ENCODE peak calls at places on chromosomes 12 and 14, in eight cellular contexts. One of them, this sample, is unnamed.
A peak's percentile ranks its signal among the peaks of the same experiment; 100 is the strongest.

GRCh38 chr12:23947395-23947794 is 2.1 kb downstream of the SOX5 start:
- DNase-seq in GM12878: no peak
- DNase-seq in AG04450: no peak
- DNase-seq in dorsolateral prefrontal cortex: no peak
- DNase-seq in hepatocyte: no peak
- DNase-seq in stomach: no peak
- DNase-seq in mucosa of descending colon: no peak
- DNase-seq in lower lobe of right lung: no peak
- DNase-seq in this sample: no peak

GRCh38 chr12:95642583-95642982 is 91.3 kb upstream of the USP44 start:
- DNase-seq in AG04450: no peak
- DNase-seq in lower lobe of right lung: no peak
- DNase-seq in GM12878: no peak
- DNase-seq in dorsolateral prefrontal cortex: no peak
- DNase-seq in mucosa of descending colon: no peak
- DNase-seq in hepatocyte: no peak
- DNase-seq in stomach: no peak
- DNase-seq in this sample: no peak

GRCh38 chr12:101992091-101992490 is 69.7 kb downstream of the WASHC3 start:
- DNase-seq in stomach: no peak
- DNase-seq in hepatocyte: no peak
- DNase-seq in GM12878: no peak
- DNase-seq in mucosa of descending colon: no peak
- DNase-seq in dorsolateral prefrontal cortex: no peak
- DNase-seq in AG04450: no peak
- DNase-seq in lower lobe of right lung: no peak
- DNase-seq in this sample: no peak

GRCh38 chr12:125861299-125862281 is 796.4 kb downstream of the AACS start:
- DNase-seq in dorsolateral prefrontal cortex: no peak
- DNase-seq in stomach: peak; percentile 42
- DNase-seq in mucosa of descending colon: peak; percentile 52
- DNase-seq in hepatocyte: no peak
- DNase-seq in GM12878: no peak
- DNase-seq in AG04450: no peak
- DNase-seq in lower lobe of right lung: peak; percentile 72
- DNase-seq in this sample: no peak

GRCh38 chr14:104721704-104722431 is 2.2 kb upstream of the ADSS1 start:
- DNase-seq in AG04450: no peak
- DNase-seq in stomach: no peak
- DNase-seq in mucosa of descending colon: no peak
- DNase-seq in hepatocyte: no peak
- DNase-seq in GM12878: no peak
- DNase-seq in lower lobe of right lung: no peak
- DNase-seq in dorsolateral prefrontal cortex: no peak
- DNase-seq in this sample: no peak

GRCh38 chr12:34204830-34205285 is 182.6 kb downstream of the ALG10 start:
- DNase-seq in mucosa of descending colon: no peak
- DNase-seq in lower lobe of right lung: no peak
- DNase-seq in stomach: no peak
- DNase-seq in AG04450: no peak
- DNase-seq in hepatocyte: no peak
- DNase-seq in dorsolateral prefrontal cortex: no peak
- DNase-seq in GM12878: no peak
- DNase-seq in this sample: no peak

GRCh38 chr12:795305-795704 is 42.9 kb downstream of the WNK1 start:
- DNase-seq in hepatocyte: no peak
- DNase-seq in AG04450: no peak
- DNase-seq in stomach: no peak
- DNase-seq in lower lobe of right lung: no peak
- DNase-seq in dorsolateral prefrontal cortex: no peak
- DNase-seq in GM12878: no peak
- DNase-seq in mucosa of descending colon: no peak
- DNase-seq in this sample: peak; percentile 10

GRCh38 chr12:32217354-32218310 is 111.0 kb downstream of the BICD1 start:
- DNase-seq in hepatocyte: no peak
- DNase-seq in mucosa of descending colon: no peak
- DNase-seq in dorsolateral prefrontal cortex: no peak
- DNase-seq in stomach: no peak
- DNase-seq in lower lobe of right lung: peak; percentile 69
- DNase-seq in AG04450: peak; percentile 32
- DNase-seq in GM12878: no peak
- DNase-seq in this sample: peak; percentile 98

GRCh38 chr12:120886194-120887018 is 17.8 kb downstream of the SPPL3 start:
- DNase-seq in dorsolateral prefrontal cortex: no peak
- DNase-seq in mucosa of descending colon: no peak
- DNase-seq in lower lobe of right lung: no peak
- DNase-seq in stomach: no peak
- DNase-seq in AG04450: no peak
- DNase-seq in hepatocyte: no peak
- DNase-seq in GM12878: peak; percentile 68
- DNase-seq in this sample: no peak

GRCh38 chr12:2250797-2251196 is 198.0 kb downstream of the CACNA1C start:
- DNase-seq in mucosa of descending colon: no peak
- DNase-seq in dorsolateral prefrontal cortex: no peak
- DNase-seq in hepatocyte: no peak
- DNase-seq in stomach: no peak
- DNase-seq in AG04450: no peak
- DNase-seq in lower lobe of right lung: no peak
- DNase-seq in GM12878: no peak
- DNase-seq in this sample: no peak

GRCh38 chr12:46351861-46352595 is 20.5 kb downstream of the SLC38A2 start:
- DNase-seq in lower lobe of right lung: no peak
- DNase-seq in dorsolateral prefrontal cortex: no peak
- DNase-seq in mucosa of descending colon: no peak
- DNase-seq in stomach: no peak
- DNase-seq in AG04450: no peak
- DNase-seq in GM12878: no peak
- DNase-seq in hepatocyte: no peak
- DNase-seq in this sample: no peak

GRCh38 chr14:65528069-65528468 is 115.5 kb downstream of the FUT8 start:
- DNase-seq in hepatocyte: no peak
- DNase-seq in stomach: no peak
- DNase-seq in dorsolateral prefrontal cortex: no peak
- DNase-seq in AG04450: no peak
- DNase-seq in mucosa of descending colon: no peak
- DNase-seq in GM12878: no peak
- DNase-seq in lower lobe of right lung: no peak
- DNase-seq in this sample: no peak

GRCh38 chr14:32203928-32204357 is 874 bp upstream of the RNU6-8 start:
- DNase-seq in AG04450: no peak
- DNase-seq in stomach: no peak
- DNase-seq in dorsolateral prefrontal cortex: peak; percentile 40
- DNase-seq in lower lobe of right lung: no peak
- DNase-seq in hepatocyte: no peak
- DNase-seq in GM12878: no peak
- DNase-seq in mucosa of descending colon: no peak
- DNase-seq in this sample: no peak

GRCh38 chr12:10354502-10354901 is 35.3 kb downstream of the KLRK1 start:
- DNase-seq in GM12878: no peak
- DNase-seq in mucosa of descending colon: no peak
- DNase-seq in hepatocyte: peak; percentile 53
- DNase-seq in stomach: no peak
- DNase-seq in dorsolateral prefrontal cortex: no peak
- DNase-seq in lower lobe of right lung: no peak
- DNase-seq in AG04450: no peak
- DNase-seq in this sample: no peak

DNA sequence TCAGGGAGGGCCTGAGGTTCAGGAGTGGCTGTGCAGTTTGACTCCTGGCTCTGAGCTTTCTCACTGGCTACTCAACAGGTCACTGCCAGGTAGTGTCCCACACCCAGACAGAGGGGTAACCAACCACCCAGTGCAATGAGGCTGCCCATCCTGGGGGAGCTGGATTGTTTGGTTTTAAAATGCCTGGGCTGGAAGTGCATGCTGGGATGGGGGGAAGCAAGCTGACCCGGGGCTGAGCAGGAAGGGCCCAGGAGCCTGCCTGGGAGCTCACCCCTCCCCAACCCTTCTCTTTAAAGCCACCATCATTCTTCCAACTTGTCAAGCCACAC is 12.6 kb upstream of the ABHD12B start:
- DNase-seq in hepatocyte: no peak
- DNase-seq in dorsolateral prefrontal cortex: no peak
- DNase-seq in stomach: no peak
- DNase-seq in mucosa of descending colon: no peak
- DNase-seq in AG04450: no peak
- DNase-seq in lower lobe of right lung: no peak
- DNase-seq in GM12878: no peak
- DNase-seq in this sample: no peak
- H3K4me3 ChIP-seq in hepatocyte: no peak overlapping the region
- H3K4me3 ChIP-seq in dorsolateral prefrontal cortex: peak overlapping the region; percentile 57
- H3K4me3 ChIP-seq in stomach: peak overlapping the region; percentile 57
- H3K4me3 ChIP-seq in mucosa of descending colon: no peak overlapping the region
- H3K4me3 ChIP-seq in AG04450: peak overlapping the region; percentile 56
- H3K4me3 ChIP-seq in lower lobe of right lung: peak overlapping the region; percentile 65
- H3K4me3 ChIP-seq in GM12878: peak overlapping the region; percentile 77
- H3K4me3 ChIP-seq in this sample: no peak overlapping the region

DNA sequence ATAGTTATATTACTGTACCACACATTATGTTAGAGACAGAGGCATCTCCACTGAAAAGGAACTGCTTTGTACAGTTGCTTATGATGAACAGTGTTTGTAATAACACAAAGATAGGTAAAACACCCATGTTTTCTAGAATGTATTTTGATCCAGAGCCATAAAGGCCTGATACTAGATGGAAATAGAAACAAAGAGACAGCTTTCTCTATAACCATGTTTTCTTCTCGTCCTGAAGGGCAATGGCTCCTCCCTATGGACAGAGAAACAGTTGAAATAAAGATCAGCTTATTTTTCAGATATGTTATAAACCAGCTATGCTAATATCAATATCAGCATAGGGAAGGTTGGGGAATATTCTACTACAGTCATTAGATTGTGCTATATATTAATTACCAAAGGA is 109.2 kb downstream of the ATXN7L3B start:
- DNase-seq in AG04450: no peak
- DNase-seq in GM12878: no peak
- DNase-seq in dorsolateral prefrontal cortex: no peak
- DNase-seq in lower lobe of right lung: no peak
- DNase-seq in stomach: no peak
- DNase-seq in mucosa of descending colon: no peak
- DNase-seq in hepatocyte: peak; percentile 17
- DNase-seq in this sample: no peak
- TF ChIP-seq CTCF in AG04450: no peak
- TF ChIP-seq CTCF in GM12878: no peak
- TF ChIP-seq CTCF in dorsolateral prefrontal cortex: peak; percentile 71
- TF ChIP-seq CTCF in lower lobe of right lung: no peak
- TF ChIP-seq CTCF in stomach: peak; percentile 15
- TF ChIP-seq CTCF in mucosa of descending colon: no peak
- TF ChIP-seq CTCF in hepatocyte: peak; percentile 64
- TF ChIP-seq CTCF in this sample: no peak

DNA sequence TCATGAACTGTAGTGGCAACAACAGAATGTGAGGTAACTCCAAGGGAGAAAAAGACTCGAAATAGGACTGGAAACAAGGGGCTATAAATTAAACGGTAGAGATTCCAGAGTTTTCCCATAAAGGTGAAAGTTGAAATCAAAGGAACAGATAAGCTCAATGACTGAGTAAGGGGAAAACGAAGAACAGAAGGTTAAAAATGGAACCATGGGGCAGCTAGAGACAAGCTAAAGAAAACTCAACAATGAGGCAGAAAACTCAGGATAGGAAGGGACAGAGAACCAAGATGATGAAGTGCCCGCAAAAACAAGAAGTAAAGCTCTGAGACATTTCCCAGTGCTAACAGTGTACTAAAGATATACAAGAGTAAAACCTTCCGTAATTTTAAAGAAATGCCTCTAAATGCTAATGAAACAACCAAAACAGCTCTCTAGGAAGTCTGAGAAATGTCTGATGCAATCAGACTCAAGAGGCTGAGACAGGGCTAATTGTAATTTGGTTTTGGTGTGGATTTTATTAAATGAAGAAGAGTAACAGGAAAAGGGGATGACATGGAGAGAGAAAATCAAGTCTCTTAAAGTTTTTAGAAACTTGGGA is 69.9 kb downstream of the PPP2R5E start:
- DNase-seq in hepatocyte: no peak
- DNase-seq in GM12878: no peak
- DNase-seq in lower lobe of right lung: no peak
- DNase-seq in stomach: no peak
- DNase-seq in dorsolateral prefrontal cortex: no peak
- DNase-seq in mucosa of descending colon: no peak
- DNase-seq in AG04450: no peak
- DNase-seq in this sample: no peak
- H3K4me3 ChIP-seq in hepatocyte: no peak overlapping the region
- H3K4me3 ChIP-seq in GM12878: no peak overlapping the region
- H3K4me3 ChIP-seq in lower lobe of right lung: no peak overlapping the region
- H3K4me3 ChIP-seq in stomach: no peak overlapping the region
- H3K4me3 ChIP-seq in dorsolateral prefrontal cortex: no peak overlapping the region
- H3K4me3 ChIP-seq in mucosa of descending colon: no peak overlapping the region
- H3K4me3 ChIP-seq in AG04450: no peak overlapping the region
- H3K4me3 ChIP-seq in this sample: no peak overlapping the region

GRCh38 chr12:49296034-49296835 is 1.3 kb downstream of the PRPH start:
- DNase-seq in stomach: peak; percentile 57
- DNase-seq in mucosa of descending colon: no peak
- DNase-seq in lower lobe of right lung: peak; percentile 68
- DNase-seq in hepatocyte: peak; percentile 63
- DNase-seq in GM12878: no peak
- DNase-seq in dorsolateral prefrontal cortex: no peak
- DNase-seq in AG04450: no peak
- DNase-seq in this sample: no peak
- TF ChIP-seq CTCF in stomach: peak; percentile 77
- TF ChIP-seq CTCF in mucosa of descending colon: peak; percentile 78
- TF ChIP-seq CTCF in lower lobe of right lung: peak; percentile 78
- TF ChIP-seq CTCF in hepatocyte: peak; percentile 50
- TF ChIP-seq CTCF in GM12878: peak; percentile 77
- TF ChIP-seq CTCF in dorsolateral prefrontal cortex: peak; percentile 35
- TF ChIP-seq CTCF in AG04450: peak; percentile 65
- TF ChIP-seq CTCF in this sample: peak; percentile 86

GRCh38 chr12:39935839-39936238 is 170.0 kb downstream of the SLC2A13 start:
- DNase-seq in stomach: no peak
- DNase-seq in mucosa of descending colon: no peak
- DNase-seq in lower lobe of right lung: no peak
- DNase-seq in hepatocyte: no peak
- DNase-seq in AG04450: no peak
- DNase-seq in GM12878: no peak
- DNase-seq in dorsolateral prefrontal cortex: no peak
- DNase-seq in this sample: no peak

GRCh38 chr12:39935275-39935674 is 170.6 kb downstream of the SLC2A13 start:
- DNase-seq in dorsolateral prefrontal cortex: no peak
- DNase-seq in GM12878: no peak
- DNase-seq in stomach: no peak
- DNase-seq in lower lobe of right lung: no peak
- DNase-seq in mucosa of descending colon: no peak
- DNase-seq in AG04450: no peak
- DNase-seq in hepatocyte: no peak
- DNase-seq in this sample: no peak

GRCh38 chr12:39930066-39930465 is 175.8 kb downstream of the SLC2A13 start:
- DNase-seq in mucosa of descending colon: no peak
- DNase-seq in GM12878: no peak
- DNase-seq in dorsolateral prefrontal cortex: no peak
- DNase-seq in stomach: no peak
- DNase-seq in lower lobe of right lung: no peak
- DNase-seq in AG04450: no peak
- DNase-seq in hepatocyte: no peak
- DNase-seq in this sample: no peak

GRCh38 chr12:39931857-39932256 is 174.0 kb downstream of the SLC2A13 start:
- DNase-seq in stomach: no peak
- DNase-seq in GM12878: no peak
- DNase-seq in lower lobe of right lung: no peak
- DNase-seq in hepatocyte: no peak
- DNase-seq in AG04450: no peak
- DNase-seq in dorsolateral prefrontal cortex: no peak
- DNase-seq in mucosa of descending colon: no peak
- DNase-seq in this sample: no peak

GRCh38 chr12:39931231-39931630 is 174.7 kb downstream of the SLC2A13 start:
- DNase-seq in GM12878: no peak
- DNase-seq in dorsolateral prefrontal cortex: no peak
- DNase-seq in AG04450: no peak
- DNase-seq in hepatocyte: no peak
- DNase-seq in stomach: no peak
- DNase-seq in mucosa of descending colon: peak; percentile 48
- DNase-seq in lower lobe of right lung: no peak
- DNase-seq in this sample: no peak
- H3K4me3 ChIP-seq in GM12878: no peak overlapping the region
- H3K4me3 ChIP-seq in dorsolateral prefrontal cortex: no peak overlapping the region
- H3K4me3 ChIP-seq in AG04450: no peak overlapping the region
- H3K4me3 ChIP-seq in hepatocyte: no peak overlapping the region
- H3K4me3 ChIP-seq in stomach: no peak overlapping the region
- H3K4me3 ChIP-seq in mucosa of descending colon: no peak overlapping the region
- H3K4me3 ChIP-seq in lower lobe of right lung: no peak overlapping the region
- H3K4me3 ChIP-seq in this sample: no peak overlapping the region